ENCODE peak calls at places on chromosomes 4 and X, in six cellular contexts. C is activated CD4-positive, alpha-beta T cell treated with anti-CD3 and anti-CD28 coated beads for 1 hour; M is neural progenitor cell; K is Jurkat, Clone E6-1; V is activated CD8-positive, alpha-beta memory T cell treated with anti-CD3 and anti-CD28 coated beads for 48 hours; G is LoVo. P is an unnamed sample.

GRCh38 chr4:44632089-44632488 is 19.3 kb downstream of the YIPF7 start:
- DNase-seq in C (no peak), M (no peak), K (no peak), V (no peak), G (no peak), P (no peak)

GRCh38 chrX:9670136-9670905 is 95.3 kb downstream of the GPR143 start:
- DNase-seq in C (no peak), M (no peak), K (no peak), V (no peak), G (no peak), P (no peak)

GRCh38 chr4:11070813-11071212 is 357.9 kb downstream of the HS3ST1 start:
- DNase-seq in C (no peak), M (no peak), K (no peak), V (no peak), G (no peak), P (no peak)

GRCh38 chr4:144300616-144301015 is 160.1 kb upstream of the GYPA start:
- DNase-seq in C (no peak), M (no peak), K (no peak), V (no peak), G (no peak), P (no peak)

GRCh38 chrX:9542765-9543119 is 77.9 kb downstream of the TBL1X start:
- DNase-seq in C (no peak), M (no peak), K (no peak), V (no peak), G (no peak), P (no peak)

GRCh38 chr4:41882622-41883347 is 52.4 kb upstream of the TMEM33 start:
- DNase-seq in C (peak; percentile 31), M (peak; percentile 72), K (peak; percentile 21), V (no peak), G (peak; percentile 36), P (no peak)

GRCh38 chr4:121360496-121360895 is 20.3 kb downstream of the QRFPR start:
- DNase-seq in C (no peak), M (no peak), K (no peak), V (no peak), G (no peak), P (no peak)

GRCh38 chrX:1389993-1390285 is 2.0 kb downstream of the SLC25A6 start:
- DNase-seq in C (no peak), M (no peak), K (no peak), V (no peak), G (no peak), P (no peak)

GRCh38 chr4:136314686-136315085 is 1217.6 kb downstream of the PCDH18 start:
- DNase-seq in C (no peak), M (no peak), K (no peak), V (no peak), G (no peak), P (no peak)

GRCh38 chrX:129653985-129654651 is 638 bp downstream of the APLN start:
- DNase-seq in C (no peak), M (no peak), K (no peak), V (no peak), G (peak; percentile 3), P (peak; percentile 38)

GRCh38 chr4:140305053-140305452 is 68.4 kb upstream of the SCOC start:
- DNase-seq in C (no peak), M (no peak), K (no peak), V (no peak), G (no peak), P (no peak)

GRCh38 chr4:14856076-14856926 is 146.0 kb upstream of the CPEB2 start:
- DNase-seq in C (no peak), M (no peak), K (no peak), V (no peak), G (peak; percentile 94), P (no peak)

GRCh38 chr4:120699354-120699753 is 223.2 kb downstream of the PRDM5 start:
- DNase-seq in C (no peak), M (no peak), K (no peak), V (no peak), G (no peak), P (no peak)

GRCh38 chrX:40189018-40189417 is 91.3 kb upstream of the BCOR start:
- DNase-seq in C (no peak), M (no peak), K (no peak), V (no peak), G (no peak), P (no peak)

GRCh38 chrX:23118890-23119527 is 119.2 kb downstream of the DDX53 start:
- DNase-seq in C (no peak), M (no peak), K (no peak), V (no peak), G (no peak), P (no peak)

GRCh38 chr4:95606739-95607138 is 58.0 kb upstream of the UNC5C start:
- DNase-seq in C (no peak), M (no peak), K (no peak), V (no peak), G (no peak), P (no peak)

GRCh38 chr4:8410641-8411271 is 29.8 kb downstream of the ACOX3 start:
- DNase-seq in C (no peak), M (peak; percentile 83), K (no peak), V (no peak), G (peak; percentile 16), P (peak; percentile 12)

GRCh38 chr4:68589790-68590189 is 13.7 kb upstream of the UGT2B17 start:
- DNase-seq in C (no peak), M (no peak), K (no peak), V (no peak), G (no peak), P (no peak)

GRCh38 chr4:17447675-17448298 is 64.1 kb downstream of the QDPR start:
- DNase-seq in C (peak; percentile 15), M (peak; percentile 84), K (peak; percentile 57), V (no peak), G (peak; percentile 76), P (peak; percentile 59)

GRCh38 chr4:98938386-98938785 is 9.5 kb upstream of the EIF4E start:
- DNase-seq in C (no peak), M (no peak), K (no peak), V (no peak), G (peak; percentile 26), P (no peak)

GRCh38 chr4:94931626-94932025 is 173.9 kb downstream of the BMPR1B start:
- DNase-seq in C (no peak), M (peak; percentile 37), K (no peak), V (no peak), G (no peak), P (no peak)

GRCh38 chr4:121977251-121978168 is 25.6 kb upstream of the TRPC3 start:
- DNase-seq in C (no peak), M (no peak), K (no peak), V (no peak), G (no peak), P (no peak)

GRCh38 chr4:163865010-163865409 is 370.5 kb downstream of the TMA16 start:
- DNase-seq in C (no peak), M (no peak), K (no peak), V (no peak), G (no peak), P (no peak)

GRCh38 chr4:80360900-80361299 is 25.4 kb downstream of the CFAP299 start:
- DNase-seq in C (no peak), M (no peak), K (no peak), V (no peak), G (no peak), P (no peak)

GRCh38 chr4:88533937-88534750 is 10.6 kb upstream of the PYURF start:
- DNase-seq in C (no peak), M (no peak), K (no peak), V (no peak), G (no peak), P (no peak)

GRCh38 chr4:10457255-10457801 is at the start of gene ZNF518B:
- DNase-seq in C (peak; percentile 70), M (peak; percentile 87), K (peak; percentile 61), V (peak; percentile 60), G (no peak), P (peak; percentile 59)

P was measured in DND-41.